ENCODE peak calls at places on chromosome 16, in nine cellular contexts. O, G, A, X, I, V, L, U and B are unnamed samples.

GRCh38 chr16:89322381-89323119 is 105.0 kb downstream of the ZNF778 start:
- DNase-seq in X (peak; percentile 59), A (peak; percentile 26), L (peak; percentile 6), V (peak; percentile 76), G (no peak), O (peak; percentile 48), I (peak; percentile 60), U (no peak), B (no peak)

GRCh38 chr16:68344252-68344651 is 33.4 kb downstream of the PRMT7 start:
- DNase-seq in X (no peak), O (no peak), V (no peak), U (no peak), I (no peak), L (no peak), G (no peak), A (no peak), B (no peak)

GRCh38 chr16:27363797-27364196 is 38.2 kb upstream of the IL21R start:
- DNase-seq in A (no peak), O (no peak), I (no peak), V (no peak), U (no peak), X (no peak), G (no peak), L (no peak), B (no peak)

GRCh38 chr16:12489362-12489761 is 314.3 kb downstream of the CPPED1 start:
- DNase-seq in O (no peak), G (no peak), U (no peak), A (no peak), L (no peak), V (no peak), X (no peak), I (no peak), B (no peak)

GRCh38 chr16:20898938-20899502 is 1.1 kb downstream of the DCUN1D3 start:
- DNase-seq in L (no peak), U (no peak), X (peak; percentile 78), G (no peak), O (no peak), V (peak; percentile 80), I (no peak), A (no peak), B (no peak)

GRCh38 chr16:87086575-87086974 is 230.6 kb downstream of the C16orf95 start:
- DNase-seq in U (no peak), A (no peak), O (no peak), I (no peak), V (peak; percentile 70), X (no peak), G (no peak), L (no peak), B (no peak)

GRCh38 chr16:55836158-55836611 is 3.3 kb upstream of the CES1 start:
- DNase-seq in X (no peak), L (peak; percentile 59), O (no peak), A (no peak), I (no peak), U (no peak), G (no peak), V (no peak), B (no peak)

GRCh38 chr16:68113059-68113757 is 28.0 kb downstream of the NFATC3 start:
- DNase-seq in A (no peak), G (no peak), U (no peak), I (no peak), L (peak; percentile 12), O (no peak), X (no peak), V (no peak), B (no peak)

GRCh38 chr16:19375561-19376158 is 42.0 kb upstream of the TMC5 start:
- DNase-seq in V (peak; percentile 40), A (peak; percentile 7), U (no peak), O (peak; percentile 35), G (peak; percentile 4), L (peak; percentile 71), X (peak; percentile 63), I (peak; percentile 59), B (no peak)

GRCh38 chr16:79360267-79360666 is 240.3 kb downstream of the MAF start:
- DNase-seq in O (no peak), L (no peak), A (no peak), U (no peak), I (no peak), V (no peak), G (no peak), X (no peak), B (no peak)

GRCh38 chr16:49461517-49461951 is 87.9 kb downstream of the C16orf78 start:
- DNase-seq in I (no peak), V (no peak), A (no peak), X (no peak), U (no peak), O (no peak), L (no peak), G (no peak), B (no peak)

GRCh38 chr16:72963921-72964320 is 84.0 kb downstream of the ZFHX3 start:
- DNase-seq in G (no peak), O (no peak), A (no peak), V (peak; percentile 51), L (no peak), I (no peak), X (no peak), U (no peak), B (no peak)